ENCODE peak calls at places on chromosomes 2 and 18, in ten cellular contexts. G is nucleus accumbens; C is HL-60; U is NCI-H345; N is GM04503; K is NCI-H524 treated with DMSO at 0.1 percent for 48 hours; Y is tibial artery; W is HuH-7.5; H is fibroblast of lung; E is activated CD4-positive, alpha-beta T cell treated with anti-CD3 and anti-CD28 coated beads for 24 hours. X is an unnamed sample.

GRCh38 chr2:1736997-1737480 is 7.3 kb downstream of the PXDN start:
- DNase-seq in G (no peak), C (no peak), U (no peak), N (peak), K (no peak), Y (no peak), W (no peak), H (peak), E (no peak), X (no peak)

GRCh38 chr2:168192839-168193616 is 54.4 kb downstream of the STK39 start:
- DNase-seq in G (no peak), C (peak), U (no peak), N (no peak), K (no peak), Y (no peak), W (no peak), H (peak), E (no peak), X (peak)

GRCh38 chr2:134174711-134175110 is 79.2 kb upstream of the MGAT5 start:
- DNase-seq in G (no peak), C (no peak), U (no peak), N (no peak), K (no peak), Y (no peak), W (no peak), H (no peak), E (no peak), X (no peak)

GRCh38 chr2:113283704-113284284 is 5.1 kb upstream of the PAX8 start:
- DNase-seq in G (no peak), C (no peak), U (no peak), N (peak), K (no peak), Y (peak), W (no peak), H (peak), E (no peak), X (peak)

GRCh38 chr2:108271691-108272253 is 16.9 kb upstream of the SULT1C2 start:
- DNase-seq in G (no peak), C (no peak), U (no peak), N (no peak), K (no peak), Y (peak), W (no peak), H (peak), E (no peak), X (no peak)

GRCh38 chr2:227033471-227034148 is 130.4 kb downstream of the COL4A4 start:
- DNase-seq in G (no peak), C (peak), U (peak), N (no peak), K (no peak), Y (no peak), W (peak), H (peak), E (no peak), X (peak)

GRCh38 chr2:25043241-25043867 is 1.5 kb downstream of the EFR3B start:
- DNase-seq in G (peak), C (no peak), U (peak), N (peak), K (no peak), Y (no peak), W (no peak), H (peak), E (peak), X (peak)

GRCh38 chr2:151760139-151760650 is 25.9 kb upstream of the NEB start:
- DNase-seq in G (no peak), C (no peak), U (no peak), N (no peak), K (no peak), Y (no peak), W (no peak), H (no peak), E (no peak), X (peak)

GRCh38 chr2:237665713-237666143 is 38.3 kb downstream of the LRRFIP1 start:
- DNase-seq in G (no peak), C (no peak), U (no peak), N (no peak), K (no peak), Y (no peak), W (no peak), H (no peak), E (no peak), X (no peak)

GRCh38 chr2:86078801-86079545 is 26.7 kb downstream of the POLR1A start:
- DNase-seq in G (peak), C (peak), U (no peak), N (no peak), K (peak), Y (peak), W (no peak), H (peak), E (no peak), X (peak)

GRCh38 chr2:135985826-135986393 is 484 bp upstream of the DARS1 start:
- DNase-seq in G (no peak), C (peak), U (no peak), N (no peak), K (peak), Y (no peak), W (no peak), H (no peak), E (peak), X (no peak)

GRCh38 chr2:215429424-215429823 is 6.4 kb downstream of the FN1 start:
- DNase-seq in G (no peak), C (no peak), U (no peak), N (no peak), K (no peak), Y (no peak), W (no peak), H (peak), E (no peak), X (no peak)

GRCh38 chr18:63590368-63590767 is 3.2 kb downstream of the SERPINB13 start:
- DNase-seq in G (no peak), C (peak), U (no peak), N (no peak), K (no peak), Y (no peak), W (no peak), H (no peak), E (no peak), X (no peak)

GRCh38 chr2:11159574-11160170 is 4.4 kb downstream of the SLC66A3 start:
- DNase-seq in G (no peak), C (no peak), U (no peak), N (no peak), K (no peak), Y (no peak), W (no peak), H (no peak), E (no peak), X (no peak)

GRCh38 chr2:229952256-229952835 is 30.0 kb downstream of the FBXO36 start:
- DNase-seq in G (no peak), C (no peak), U (no peak), N (no peak), K (no peak), Y (no peak), W (no peak), H (no peak), E (no peak), X (no peak)

GRCh38 chr2:241120440-241120839 is 18.4 kb upstream of the MTERF4 start:
- DNase-seq in G (no peak), C (no peak), U (no peak), N (no peak), K (no peak), Y (no peak), W (no peak), H (no peak), E (no peak), X (no peak)

GRCh38 chr18:4510709-4511108 is 55.6 kb upstream of the DLGAP1 start:
- DNase-seq in G (no peak), C (no peak), U (no peak), N (no peak), K (no peak), Y (no peak), W (peak), H (peak), E (no peak), X (peak)

GRCh38 chr2:100865819-100866462 is 46.0 kb downstream of the NPAS2 start:
- DNase-seq in G (no peak), C (no peak), U (no peak), N (peak), K (no peak), Y (no peak), W (no peak), H (peak), E (no peak), X (peak)

GRCh38 chr2:70807828-70808118 is 12.6 kb downstream of the CLEC4F start:
- DNase-seq in G (no peak), C (no peak), U (no peak), N (no peak), K (no peak), Y (no peak), W (no peak), H (no peak), E (no peak), X (no peak)

X was measured in NCI-H226.